ENCODE peak calls at places on chromosomes 12 and 14, in nine cellular contexts. One of them, this sample, is unnamed.

GRCh38 chr12:67034110-67034879 is 234.9 kb upstream of the CAND1 start:
- DNase-seq in stimulated activated naive CD4-positive, alpha-beta T cell: no peak
- DNase-seq in lower leg skin: no peak
- DNase-seq in T-helper 17 cell: no peak
- DNase-seq in HTR-8/SVneo: no peak
- DNase-seq in BJ: no peak
- DNase-seq in astrocyte of the spinal cord: peak
- DNase-seq in stimulated activated CD4-positive, alpha-beta T cell treated with anti-CD3 and anti-CD28 coated beads, TNF-alpha, amount 100 ng/mL, for 48 hours: no peak
- DNase-seq in Right ventricle myocardium superior: no peak
- DNase-seq in this sample: no peak

GRCh38 chr14:54002653-54003052 is 46.0 kb upstream of the BMP4 start:
- DNase-seq in BJ: peak
- DNase-seq in T-helper 17 cell: no peak
- DNase-seq in HTR-8/SVneo: no peak
- DNase-seq in stimulated activated CD4-positive, alpha-beta T cell treated with anti-CD3 and anti-CD28 coated beads, TNF-alpha, amount 100 ng/mL, for 48 hours: no peak
- DNase-seq in Right ventricle myocardium superior: no peak
- DNase-seq in lower leg skin: no peak
- DNase-seq in astrocyte of the spinal cord: peak
- DNase-seq in stimulated activated naive CD4-positive, alpha-beta T cell: no peak
- DNase-seq in this sample: no peak

GRCh38 chr12:12689672-12690287 is 6.2 kb downstream of the GPR19 start:
- DNase-seq in stimulated activated naive CD4-positive, alpha-beta T cell: no peak
- DNase-seq in astrocyte of the spinal cord: no peak
- DNase-seq in Right ventricle myocardium superior: no peak
- DNase-seq in T-helper 17 cell: no peak
- DNase-seq in BJ: no peak
- DNase-seq in lower leg skin: no peak
- DNase-seq in stimulated activated CD4-positive, alpha-beta T cell treated with anti-CD3 and anti-CD28 coated beads, TNF-alpha, amount 100 ng/mL, for 48 hours: no peak
- DNase-seq in HTR-8/SVneo: no peak
- DNase-seq in this sample: no peak

GRCh38 chr14:104142136-104143041 is 4.0 kb downstream of the KIF26A start:
- DNase-seq in HTR-8/SVneo: no peak
- DNase-seq in stimulated activated naive CD4-positive, alpha-beta T cell: no peak
- DNase-seq in Right ventricle myocardium superior: peak
- DNase-seq in stimulated activated CD4-positive, alpha-beta T cell treated with anti-CD3 and anti-CD28 coated beads, TNF-alpha, amount 100 ng/mL, for 48 hours: no peak
- DNase-seq in lower leg skin: no peak
- DNase-seq in T-helper 17 cell: peak
- DNase-seq in astrocyte of the spinal cord: no peak
- DNase-seq in BJ: no peak
- DNase-seq in this sample: peak

GRCh38 chr12:123427036-123427769 is 9.3 kb downstream of the RILPL2 start:
- DNase-seq in stimulated activated CD4-positive, alpha-beta T cell treated with anti-CD3 and anti-CD28 coated beads, TNF-alpha, amount 100 ng/mL, for 48 hours: no peak
- DNase-seq in lower leg skin: no peak
- DNase-seq in Right ventricle myocardium superior: no peak
- DNase-seq in T-helper 17 cell: peak
- DNase-seq in astrocyte of the spinal cord: no peak
- DNase-seq in HTR-8/SVneo: no peak
- DNase-seq in BJ: no peak
- DNase-seq in stimulated activated naive CD4-positive, alpha-beta T cell: no peak
- DNase-seq in this sample: no peak

GRCh38 chr14:61537567-61538463 is 157.5 kb upstream of the HIF1A start:
- DNase-seq in stimulated activated naive CD4-positive, alpha-beta T cell: no peak
- DNase-seq in Right ventricle myocardium superior: no peak
- DNase-seq in HTR-8/SVneo: peak
- DNase-seq in BJ: no peak
- DNase-seq in stimulated activated CD4-positive, alpha-beta T cell treated with anti-CD3 and anti-CD28 coated beads, TNF-alpha, amount 100 ng/mL, for 48 hours: no peak
- DNase-seq in lower leg skin: no peak
- DNase-seq in astrocyte of the spinal cord: peak
- DNase-seq in T-helper 17 cell: no peak
- DNase-seq in this sample: no peak

GRCh38 chr14:61281186-61281676 is at the start of gene TMEM30B:
- DNase-seq in HTR-8/SVneo: no peak
- DNase-seq in stimulated activated CD4-positive, alpha-beta T cell treated with anti-CD3 and anti-CD28 coated beads, TNF-alpha, amount 100 ng/mL, for 48 hours: no peak
- DNase-seq in T-helper 17 cell: peak
- DNase-seq in astrocyte of the spinal cord: no peak
- DNase-seq in stimulated activated naive CD4-positive, alpha-beta T cell: peak
- DNase-seq in lower leg skin: peak
- DNase-seq in Right ventricle myocardium superior: no peak
- DNase-seq in BJ: no peak
- DNase-seq in this sample: no peak

GRCh38 chr12:82326905-82327503 is 31.2 kb downstream of the CCDC59 start:
- DNase-seq in stimulated activated CD4-positive, alpha-beta T cell treated with anti-CD3 and anti-CD28 coated beads, TNF-alpha, amount 100 ng/mL, for 48 hours: no peak
- DNase-seq in Right ventricle myocardium superior: no peak
- DNase-seq in stimulated activated naive CD4-positive, alpha-beta T cell: no peak
- DNase-seq in astrocyte of the spinal cord: peak
- DNase-seq in BJ: no peak
- DNase-seq in HTR-8/SVneo: peak
- DNase-seq in lower leg skin: no peak
- DNase-seq in T-helper 17 cell: no peak
- DNase-seq in this sample: no peak

GRCh38 chr12:12510141-12510540 is 52.5 kb downstream of the DUSP16 start:
- DNase-seq in Right ventricle myocardium superior: no peak
- DNase-seq in stimulated activated naive CD4-positive, alpha-beta T cell: no peak
- DNase-seq in astrocyte of the spinal cord: no peak
- DNase-seq in HTR-8/SVneo: no peak
- DNase-seq in stimulated activated CD4-positive, alpha-beta T cell treated with anti-CD3 and anti-CD28 coated beads, TNF-alpha, amount 100 ng/mL, for 48 hours: no peak
- DNase-seq in T-helper 17 cell: no peak
- DNase-seq in lower leg skin: no peak
- DNase-seq in BJ: no peak
- DNase-seq in this sample: no peak

GRCh38 chr12:61490732-61491498 is 769.3 kb upstream of the USP15 start:
- DNase-seq in lower leg skin: no peak
- DNase-seq in stimulated activated CD4-positive, alpha-beta T cell treated with anti-CD3 and anti-CD28 coated beads, TNF-alpha, amount 100 ng/mL, for 48 hours: no peak
- DNase-seq in HTR-8/SVneo: no peak
- DNase-seq in BJ: no peak
- DNase-seq in T-helper 17 cell: no peak
- DNase-seq in Right ventricle myocardium superior: no peak
- DNase-seq in astrocyte of the spinal cord: peak
- DNase-seq in stimulated activated naive CD4-positive, alpha-beta T cell: no peak
- DNase-seq in this sample: no peak

GRCh38 chr12:76790564-76791552 is 26.9 kb downstream of the ZDHHC17 start:
- DNase-seq in HTR-8/SVneo: peak
- DNase-seq in T-helper 17 cell: no peak
- DNase-seq in stimulated activated CD4-positive, alpha-beta T cell treated with anti-CD3 and anti-CD28 coated beads, TNF-alpha, amount 100 ng/mL, for 48 hours: no peak
- DNase-seq in Right ventricle myocardium superior: no peak
- DNase-seq in BJ: no peak
- DNase-seq in astrocyte of the spinal cord: peak
- DNase-seq in stimulated activated naive CD4-positive, alpha-beta T cell: no peak
- DNase-seq in lower leg skin: no peak
- DNase-seq in this sample: no peak